ENCODE peak calls at places on chromosomes 13 and 19, in five cellular contexts. W is IMR-90, C is endodermal cell, B is ascending aorta, H is psoas muscle. Y is an unnamed sample.

GRCh38 chr19:14492756-14493337 is 3.1 kb downstream of the GIPC1 start:
- DNase-seq in W (no peak), C (no peak), B (no peak), H (no peak), Y (no peak)

GRCh38 chr13:107450931-107451330 is 764.4 kb downstream of the LIG4 start:
- DNase-seq in W (peak; percentile 99), C (no peak), B (peak; percentile 78), H (peak; percentile 28), Y (no peak)

GRCh38 chr13:36774895-36775294 is 44.1 kb upstream of the RFXAP start:
- DNase-seq in W (no peak), C (no peak), B (no peak), H (no peak), Y (no peak)

GRCh38 chr13:44035400-44035799 is 155.7 kb downstream of the LACC1 start:
- DNase-seq in W (no peak), C (no peak), B (no peak), H (no peak), Y (no peak)

GRCh38 chr19:7376151-7376852 is 27.6 kb downstream of the ARHGEF18 start:
- DNase-seq in W (no peak), C (peak; percentile 78), B (no peak), H (no peak), Y (no peak)

GRCh38 chr13:27177852-27178251 is 6.2 kb upstream of the USP12 start:
- DNase-seq in W (no peak), C (peak; percentile 85), B (no peak), H (no peak), Y (no peak)

GRCh38 chr19:50357178-50358100 is 8.0 kb downstream of the NAPSA start:
- DNase-seq in W (peak; percentile 41), C (peak; percentile 93), B (peak; percentile 90), H (peak; percentile 73), Y (peak; percentile 76)

GRCh38 chr19:33143897-33144405 is 12.0 kb downstream of the WDR88 start:
- DNase-seq in W (peak; percentile 42), C (peak; percentile 86), B (peak; percentile 77), H (peak; percentile 64), Y (peak; percentile 47)

GRCh38 chr19:33054623-33055022 is 10.1 kb downstream of the RHPN2 start:
- DNase-seq in W (no peak), C (no peak), B (no peak), H (no peak), Y (no peak)

GRCh38 chr19:31338069-31338767 is 11.0 kb downstream of the TSHZ3 start:
- DNase-seq in W (peak; percentile 85), C (peak; percentile 91), B (peak; percentile 79), H (peak; percentile 43), Y (no peak)

GRCh38 chr13:94195715-94196114 is 283.8 kb downstream of the DCT start:
- DNase-seq in W (peak; percentile 96), C (no peak), B (no peak), H (no peak), Y (no peak)

GRCh38 chr19:41083516-41083915 is 4.7 kb upstream of the CYP2A13 start:
- DNase-seq in W (no peak), C (no peak), B (no peak), H (no peak), Y (no peak)

GRCh38 chr13:86986448-86986847 is 684.7 kb upstream of the SLITRK5 start:
- DNase-seq in W (peak; percentile 25), C (no peak), B (no peak), H (no peak), Y (no peak)

GRCh38 chr13:73142091-73142490 is 83.3 kb downstream of the KLF5 start:
- DNase-seq in W (no peak), C (no peak), B (no peak), H (no peak), Y (no peak)

GRCh38 chr19:33675501-33676124 is 53.9 kb downstream of the CHST8 start:
- DNase-seq in W (no peak), C (no peak), B (no peak), H (no peak), Y (no peak)

GRCh38 chr19:47228937-47229673 is 1.9 kb downstream of the BBC3 start:
- DNase-seq in W (peak; percentile 61), C (peak; percentile 62), B (no peak), H (no peak), Y (no peak)

GRCh38 chr19:14507704-14508246 is 10.4 kb downstream of the DNAJB1 start:
- DNase-seq in W (peak; percentile 67), C (no peak), B (no peak), H (no peak), Y (no peak)

GRCh38 chr13:19332380-19332779 is 150.8 kb upstream of the TUBA3C start:
- DNase-seq in W (no peak), C (no peak), B (no peak), H (no peak), Y (no peak)

GRCh38 chr19:33780746-33781145 is 15.9 kb upstream of the KCTD15 start:
- DNase-seq in W (no peak), C (no peak), B (no peak), H (no peak), Y (no peak)

GRCh38 chr13:47184311-47184710 is 287.5 kb upstream of the HTR2A start:
- DNase-seq in W (peak; percentile 4), C (no peak), B (no peak), H (no peak), Y (no peak)

GRCh38 chr13:83216521-83217245 is 665.6 kb downstream of the SLITRK1 start:
- DNase-seq in W (peak; percentile 63), C (no peak), B (no peak), H (no peak), Y (no peak)

GRCh38 chr19:6564393-6564792 is 26.6 kb downstream of the CD70 start:
- DNase-seq in W (no peak), C (no peak), B (no peak), H (no peak), Y (no peak)

GRCh38 chr19:15631817-15632216 is 8.9 kb upstream of the CYP4F3 start:
- DNase-seq in W (no peak), C (peak; percentile 83), B (no peak), H (no peak), Y (no peak)

GRCh38 chr19:35107541-35107939 is 8.1 kb upstream of the FXYD3 start:
- DNase-seq in W (no peak), C (no peak), B (no peak), H (no peak), Y (no peak)

GRCh38 chr19:19822148-19822429 is 539 bp upstream of the ZNF506 start:
- DNase-seq in W (no peak), C (no peak), B (no peak), H (no peak), Y (no peak)

GRCh38 chr19:56383826-56384605 is 9.3 kb downstream of the ZNF582 start:
- DNase-seq in W (peak; percentile 22), C (no peak), B (no peak), H (no peak), Y (no peak)

GRCh38 chr19:34345934-34346333 is 19.1 kb upstream of the GPI start:
- DNase-seq in W (peak; percentile 63), C (peak; percentile 93), B (no peak), H (peak; percentile 63), Y (peak; percentile 54)

GRCh38 chr13:89852570-89852969 is 1494.9 kb upstream of the MIR17HG start:
- DNase-seq in W (no peak), C (no peak), B (no peak), H (no peak), Y (no peak)

GRCh38 chr19:53365899-53366493 is 491 bp downstream of the ZNF525 start:
- DNase-seq in W (no peak), C (no peak), B (no peak), H (peak; percentile 14), Y (peak; percentile 14)

GRCh38 chr19:507286-508203 is at the start of gene TPGS1:
- DNase-seq in W (peak; percentile 100), C (peak; percentile 98), B (peak; percentile 86), H (peak; percentile 93), Y (peak; percentile 62)

GRCh38 chr19:15464394-15465385 is at the start of gene RASAL3:
- DNase-seq in W (no peak), C (peak; percentile 59), B (no peak), H (no peak), Y (peak; percentile 35)

GRCh38 chr19:57527136-57527881 is at the start of gene ZNF549:
- DNase-seq in W (peak; percentile 93), C (peak; percentile 98), B (peak; percentile 94), H (peak; percentile 92), Y (peak; percentile 71)

GRCh38 chr13:98089826-98090225 is 53.1 kb upstream of the FARP1 start:
- DNase-seq in W (peak; percentile 47), C (no peak), B (no peak), H (no peak), Y (no peak)

DNA sequence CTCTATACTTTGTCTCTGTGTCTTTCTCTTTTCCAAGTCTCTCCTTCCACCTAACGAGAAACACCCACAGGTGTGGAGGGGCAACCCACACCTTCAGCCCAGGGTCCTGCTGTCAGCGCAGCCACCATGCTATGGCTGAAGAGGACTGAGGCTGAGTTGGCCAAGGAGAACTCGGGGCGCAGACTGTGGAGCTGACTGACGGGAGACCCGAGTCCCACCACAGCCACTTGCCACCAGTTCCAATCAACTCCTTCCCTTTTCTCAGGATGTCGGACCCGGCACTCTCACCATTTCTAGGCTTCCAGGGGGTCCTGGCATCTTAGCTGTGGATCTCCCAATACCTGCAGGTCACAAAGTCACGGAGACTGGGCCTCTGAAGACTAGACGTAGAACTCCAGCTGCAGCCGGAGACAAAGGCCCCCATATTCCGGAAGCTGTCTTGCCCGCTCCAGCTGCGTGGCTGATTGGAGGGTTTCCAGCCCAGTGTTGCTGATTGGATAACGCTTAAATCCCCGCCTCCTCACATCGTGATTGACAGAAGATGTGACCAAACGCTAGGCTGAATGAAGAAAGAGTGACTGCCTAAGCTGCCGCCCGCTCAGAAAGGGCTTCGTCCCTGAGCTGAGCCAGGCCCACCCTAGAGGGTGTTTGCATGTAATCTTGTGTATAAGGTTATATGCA is 63.6 kb downstream of the ZNF429 start:
- DNase-seq in W (peak; percentile 94), C (no peak), B (peak; percentile 90), H (peak; percentile 81), Y (peak; percentile 66)
- H3K9me3 ChIP-seq in W (peaks cover 17% of the 10 kb centered on the region), C (peaks cover 73% of the 10 kb centered on the region), B (peaks cover 4% of the 10 kb centered on the region), H (no peaks in the 10 kb centered on the region), Y (no peaks in the 10 kb centered on the region)

GRCh38 chr13:114011226-114011625 is 37.4 kb upstream of the C13orf46 start:
- DNase-seq in W (no peak), C (no peak), B (no peak), H (peak; percentile 13), Y (no peak)
- H3K9me3 ChIP-seq in W (no peaks in the 10 kb centered on the region), C (no peaks in the 10 kb centered on the region), B (no peaks in the 10 kb centered on the region), H (no peaks in the 10 kb centered on the region), Y (no peaks in the 10 kb centered on the region)

DNA sequence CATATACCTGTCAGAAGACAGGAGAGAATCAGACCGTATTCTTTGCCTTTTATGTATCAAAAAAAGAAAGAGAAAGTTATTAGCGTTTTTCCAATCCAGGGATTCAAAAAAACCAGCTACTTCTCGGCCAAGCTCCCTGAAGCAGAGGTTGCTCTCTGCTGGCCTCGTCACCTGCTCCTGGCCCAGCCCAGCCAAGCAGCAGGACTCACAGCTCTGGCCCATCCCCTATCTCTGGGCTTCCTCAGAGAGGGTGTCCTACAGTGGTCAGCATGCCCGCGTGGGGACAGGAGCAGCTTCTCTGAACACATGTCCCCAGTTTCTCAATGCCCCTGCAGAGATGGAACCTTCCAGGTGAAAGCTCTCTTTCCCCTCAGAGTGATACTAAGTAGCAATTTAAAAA is 209.0 kb downstream of the URI1 start:
- DNase-seq in W (no peak), C (no peak), B (no peak), H (no peak), Y (no peak)
- H3K9me3 ChIP-seq in W (peaks cover 23% of the 10 kb centered on the region), C (no peaks in the 10 kb centered on the region), B (no peaks in the 10 kb centered on the region), H (no peaks in the 10 kb centered on the region), Y (no peaks in the 10 kb centered on the region)

DNA sequence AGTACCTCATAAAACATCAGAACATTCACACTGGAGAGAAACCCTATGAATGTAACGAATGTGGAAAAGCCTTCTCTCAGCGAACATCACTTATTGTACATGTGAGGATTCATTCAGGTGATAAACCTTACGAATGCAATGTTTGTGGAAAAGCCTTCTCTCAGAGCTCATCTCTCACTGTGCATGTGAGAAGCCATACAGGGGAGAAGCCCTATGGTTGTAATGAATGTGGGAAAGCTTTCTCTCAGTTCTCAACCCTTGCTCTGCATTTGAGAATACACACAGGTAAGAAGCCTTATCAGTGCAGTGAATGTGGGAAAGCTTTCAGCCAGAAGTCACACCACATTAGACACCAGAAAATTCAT is 22.0 kb downstream of the ZNF146 start:
- DNase-seq in W (no peak), C (peak; percentile 0), B (no peak), H (no peak), Y (no peak)
- H3K9me3 ChIP-seq in W (peaks cover 36% of the 10 kb centered on the region), C (peaks cover 40% of the 10 kb centered on the region), B (peaks cover 43% of the 10 kb centered on the region), H (peaks cover 26% of the 10 kb centered on the region), Y (peaks cover 53% of the 10 kb centered on the region)